ENCODE peak calls at places on chromosomes 6 and 20, in seven cellular contexts. One of them, this sample, is unnamed.

GRCh38 chr6:150567360-150567759 is 32.3 kb upstream of the PLEKHG1 start:
- DNase-seq in breast epithelium: no peak
- DNase-seq in astrocyte of the cerebellum: no peak
- DNase-seq in upper lobe of right lung: no peak
- DNase-seq in mucosa of descending colon: peak; percentile 52
- DNase-seq in Jurkat, Clone E6-1: no peak
- DNase-seq in suprapubic skin: no peak
- DNase-seq in this sample: no peak

GRCh38 chr6:116866281-116866871 is 10.7 kb upstream of the RFX6 start:
- DNase-seq in breast epithelium: no peak
- DNase-seq in astrocyte of the cerebellum: no peak
- DNase-seq in upper lobe of right lung: no peak
- DNase-seq in mucosa of descending colon: no peak
- DNase-seq in Jurkat, Clone E6-1: peak; percentile 2
- DNase-seq in suprapubic skin: no peak
- DNase-seq in this sample: no peak

GRCh38 chr6:9481292-9482029 is 933.4 kb downstream of the TFAP2A start:
- DNase-seq in breast epithelium: no peak
- DNase-seq in astrocyte of the cerebellum: no peak
- DNase-seq in upper lobe of right lung: no peak
- DNase-seq in mucosa of descending colon: no peak
- DNase-seq in Jurkat, Clone E6-1: no peak
- DNase-seq in suprapubic skin: no peak
- DNase-seq in this sample: no peak

GRCh38 chr6:65771946-65772345 is 64.9 kb upstream of the EYS start:
- DNase-seq in breast epithelium: no peak
- DNase-seq in astrocyte of the cerebellum: no peak
- DNase-seq in upper lobe of right lung: no peak
- DNase-seq in mucosa of descending colon: no peak
- DNase-seq in Jurkat, Clone E6-1: no peak
- DNase-seq in suprapubic skin: no peak
- DNase-seq in this sample: no peak

GRCh38 chr6:97440590-97441176 is 157.7 kb upstream of the MMS22L start:
- DNase-seq in breast epithelium: no peak
- DNase-seq in astrocyte of the cerebellum: no peak
- DNase-seq in upper lobe of right lung: no peak
- DNase-seq in mucosa of descending colon: no peak
- DNase-seq in Jurkat, Clone E6-1: no peak
- DNase-seq in suprapubic skin: no peak
- DNase-seq in this sample: no peak

GRCh38 chr20:32830437-32830836 is 10.7 kb downstream of the MAPRE1 start:
- DNase-seq in breast epithelium: no peak
- DNase-seq in astrocyte of the cerebellum: no peak
- DNase-seq in upper lobe of right lung: no peak
- DNase-seq in mucosa of descending colon: peak; percentile 32
- DNase-seq in Jurkat, Clone E6-1: no peak
- DNase-seq in suprapubic skin: no peak
- DNase-seq in this sample: no peak

GRCh38 chr20:43322851-43323250 is 133.1 kb upstream of the PTPRT start:
- DNase-seq in breast epithelium: no peak
- DNase-seq in astrocyte of the cerebellum: no peak
- DNase-seq in upper lobe of right lung: no peak
- DNase-seq in mucosa of descending colon: peak; percentile 4
- DNase-seq in Jurkat, Clone E6-1: no peak
- DNase-seq in suprapubic skin: no peak
- DNase-seq in this sample: no peak

GRCh38 chr6:2381872-2382661 is 136.7 kb upstream of the GMDS start:
- DNase-seq in breast epithelium: no peak
- DNase-seq in astrocyte of the cerebellum: no peak
- DNase-seq in upper lobe of right lung: no peak
- DNase-seq in mucosa of descending colon: no peak
- DNase-seq in Jurkat, Clone E6-1: no peak
- DNase-seq in suprapubic skin: no peak
- DNase-seq in this sample: no peak

GRCh38 chr20:34980543-34981213 is 25.0 kb downstream of the MYH7B start:
- DNase-seq in breast epithelium: no peak
- DNase-seq in astrocyte of the cerebellum: no peak
- DNase-seq in upper lobe of right lung: no peak
- DNase-seq in mucosa of descending colon: peak; percentile 73
- DNase-seq in Jurkat, Clone E6-1: no peak
- DNase-seq in suprapubic skin: no peak
- DNase-seq in this sample: peak; percentile 62

GRCh38 chr6:99521557-99522286 is 6.5 kb upstream of the USP45 start:
- DNase-seq in breast epithelium: no peak
- DNase-seq in astrocyte of the cerebellum: no peak
- DNase-seq in upper lobe of right lung: no peak
- DNase-seq in mucosa of descending colon: peak; percentile 11
- DNase-seq in Jurkat, Clone E6-1: peak; percentile 30
- DNase-seq in suprapubic skin: no peak
- DNase-seq in this sample: peak; percentile 53

GRCh38 chr20:37904845-37905244 is 1.9 kb downstream of the VSTM2L start:
- DNase-seq in breast epithelium: no peak
- DNase-seq in astrocyte of the cerebellum: no peak
- DNase-seq in upper lobe of right lung: no peak
- DNase-seq in mucosa of descending colon: no peak
- DNase-seq in Jurkat, Clone E6-1: no peak
- DNase-seq in suprapubic skin: no peak
- DNase-seq in this sample: no peak

DNA sequence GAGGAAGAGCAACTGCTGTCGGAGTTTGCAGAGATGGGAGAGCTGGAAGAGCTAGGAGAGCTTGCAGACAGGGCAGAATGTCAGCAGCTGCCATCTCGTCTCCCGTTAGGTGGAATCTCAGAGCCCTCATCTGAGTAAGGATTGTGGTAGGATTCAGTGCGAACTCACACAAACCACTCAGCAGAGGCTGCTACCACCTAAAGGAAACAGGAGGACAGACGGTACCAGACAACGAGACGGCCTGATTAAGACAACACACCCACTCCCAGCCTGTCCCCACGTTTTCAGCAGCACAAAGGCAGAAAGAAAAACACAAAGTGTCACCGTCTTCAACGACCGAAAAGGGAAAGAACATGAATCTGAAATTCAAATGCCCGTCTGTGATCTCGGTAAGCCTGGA is 4.1 kb downstream of the LEMD2 start:
- DNase-seq in breast epithelium: no peak
- DNase-seq in astrocyte of the cerebellum: no peak
- DNase-seq in upper lobe of right lung: no peak
- DNase-seq in mucosa of descending colon: no peak
- DNase-seq in Jurkat, Clone E6-1: no peak
- DNase-seq in suprapubic skin: no peak
- DNase-seq in this sample: no peak
- H3K4me3 ChIP-seq in breast epithelium: no peak overlapping the region
- H3K4me3 ChIP-seq in astrocyte of the cerebellum: no peak overlapping the region
- H3K4me3 ChIP-seq in upper lobe of right lung: no peak overlapping the region
- H3K4me3 ChIP-seq in mucosa of descending colon: no peak overlapping the region
- H3K4me3 ChIP-seq in Jurkat, Clone E6-1: no peak overlapping the region
- H3K4me3 ChIP-seq in suprapubic skin: no peak overlapping the region
- H3K4me3 ChIP-seq in this sample: no peak overlapping the region

GRCh38 chr6:157649311-157650260 is 173.5 kb upstream of the SNX9 start:
- DNase-seq in breast epithelium: no peak
- DNase-seq in astrocyte of the cerebellum: no peak
- DNase-seq in upper lobe of right lung: peak; percentile 62
- DNase-seq in mucosa of descending colon: no peak
- DNase-seq in Jurkat, Clone E6-1: no peak
- DNase-seq in suprapubic skin: peak; percentile 55
- DNase-seq in this sample: no peak
- H3K4me3 ChIP-seq in breast epithelium: no peak overlapping the region
- H3K4me3 ChIP-seq in astrocyte of the cerebellum: no peak overlapping the region
- H3K4me3 ChIP-seq in upper lobe of right lung: no peak overlapping the region
- H3K4me3 ChIP-seq in mucosa of descending colon: no peak overlapping the region
- H3K4me3 ChIP-seq in Jurkat, Clone E6-1: no peak overlapping the region
- H3K4me3 ChIP-seq in suprapubic skin: no peak overlapping the region
- H3K4me3 ChIP-seq in this sample: no peak overlapping the region

GRCh38 chr20:59299961-59300340 is 460 bp upstream of the EDN3 start:
- DNase-seq in breast epithelium: peak; percentile 72
- DNase-seq in astrocyte of the cerebellum: no peak
- DNase-seq in upper lobe of right lung: no peak
- DNase-seq in mucosa of descending colon: peak; percentile 78
- DNase-seq in Jurkat, Clone E6-1: no peak
- DNase-seq in suprapubic skin: no peak
- DNase-seq in this sample: no peak
- H3K4me3 ChIP-seq in breast epithelium: no peak overlapping the region
- H3K4me3 ChIP-seq in astrocyte of the cerebellum: no peak overlapping the region
- H3K4me3 ChIP-seq in upper lobe of right lung: no peak overlapping the region
- H3K4me3 ChIP-seq in mucosa of descending colon: no peak overlapping the region
- H3K4me3 ChIP-seq in Jurkat, Clone E6-1: no peak overlapping the region
- H3K4me3 ChIP-seq in suprapubic skin: peak overlapping the region; percentile 44
- H3K4me3 ChIP-seq in this sample: no peak overlapping the region

GRCh38 chr6:49121970-49122369 is 341.1 kb downstream of the MMUT start:
- DNase-seq in breast epithelium: no peak
- DNase-seq in astrocyte of the cerebellum: no peak
- DNase-seq in upper lobe of right lung: no peak
- DNase-seq in mucosa of descending colon: no peak
- DNase-seq in Jurkat, Clone E6-1: no peak
- DNase-seq in suprapubic skin: no peak
- DNase-seq in this sample: no peak

GRCh38 chr6:49118475-49118874 is 344.6 kb downstream of the MMUT start:
- DNase-seq in breast epithelium: no peak
- DNase-seq in astrocyte of the cerebellum: no peak
- DNase-seq in upper lobe of right lung: no peak
- DNase-seq in mucosa of descending colon: no peak
- DNase-seq in Jurkat, Clone E6-1: no peak
- DNase-seq in suprapubic skin: no peak
- DNase-seq in this sample: no peak
- H3K4me3 ChIP-seq in breast epithelium: no peak overlapping the region
- H3K4me3 ChIP-seq in astrocyte of the cerebellum: no peak overlapping the region
- H3K4me3 ChIP-seq in upper lobe of right lung: no peak overlapping the region
- H3K4me3 ChIP-seq in mucosa of descending colon: no peak overlapping the region
- H3K4me3 ChIP-seq in Jurkat, Clone E6-1: no peak overlapping the region
- H3K4me3 ChIP-seq in suprapubic skin: no peak overlapping the region
- H3K4me3 ChIP-seq in this sample: no peak overlapping the region

GRCh38 chr6:158852312-158853071 is 33.3 kb upstream of the EZR start:
- DNase-seq in breast epithelium: peak; percentile 35
- DNase-seq in astrocyte of the cerebellum: no peak
- DNase-seq in upper lobe of right lung: no peak
- DNase-seq in mucosa of descending colon: no peak
- DNase-seq in Jurkat, Clone E6-1: no peak
- DNase-seq in suprapubic skin: no peak
- DNase-seq in this sample: no peak
- H3K4me3 ChIP-seq in breast epithelium: no peak overlapping the region
- H3K4me3 ChIP-seq in astrocyte of the cerebellum: no peak overlapping the region
- H3K4me3 ChIP-seq in upper lobe of right lung: no peak overlapping the region
- H3K4me3 ChIP-seq in mucosa of descending colon: no peak overlapping the region
- H3K4me3 ChIP-seq in Jurkat, Clone E6-1: no peak overlapping the region
- H3K4me3 ChIP-seq in suprapubic skin: no peak overlapping the region
- H3K4me3 ChIP-seq in this sample: no peak overlapping the region

This sample was measured in right cardiac atrium.